ENCODE peak calls at places on chromosomes 2 and 18, in ten cellular contexts. V is brain microvascular endothelial cell, S is tibial artery, Q is adipocyte, W is left lung, J is epithelial cell of esophagus, M is hepatocyte, N is GM12865, H is AG09309, L is right lobe of liver. O is an unnamed sample.

GRCh38 chr2:65316072-65316471 is 88.4 kb downstream of the ACTR2 start:
- DNase-seq in M (no peak), S (peak), V (no peak), W (peak), J (peak), L (peak), H (no peak), N (no peak), Q (no peak), O (peak)

GRCh38 chr18:43420091-43420490 is 142.8 kb upstream of the SYT4 start:
- DNase-seq in V (no peak), S (no peak), N (no peak), L (no peak), W (no peak), J (no peak), M (no peak), H (no peak), Q (no peak), O (no peak)

GRCh38 chr18:22032392-22032961 is 136.9 kb upstream of the GATA6 start:
- DNase-seq in M (peak), Q (peak), J (peak), L (no peak), H (peak), N (peak), W (no peak), V (peak), S (no peak), O (peak)

GRCh38 chr2:25614711-25615110 is 58.7 kb downstream of the DTNB start:
- DNase-seq in M (no peak), J (no peak), Q (no peak), S (no peak), L (no peak), H (no peak), N (no peak), V (no peak), W (no peak), O (no peak)

GRCh38 chr18:80112623-80113248 is 3.7 kb downstream of the ADNP2 start:
- DNase-seq in V (no peak), H (no peak), L (no peak), W (no peak), M (no peak), N (no peak), S (no peak), J (no peak), Q (no peak), O (no peak)

GRCh38 chr2:26614205-26615128 is 26.7 kb downstream of the CIB4 start:
- DNase-seq in Q (no peak), V (no peak), L (no peak), H (no peak), J (no peak), W (no peak), M (no peak), N (no peak), S (peak), O (no peak)

GRCh38 chr2:226336283-226336682 is 463.3 kb downstream of the IRS1 start:
- DNase-seq in W (no peak), M (no peak), J (peak), S (no peak), H (no peak), V (no peak), Q (no peak), L (no peak), N (no peak), O (no peak)

GRCh38 chr2:97736608-97737330 is 23.4 kb downstream of the ZAP70 start:
- DNase-seq in W (peak), H (no peak), M (no peak), J (no peak), V (no peak), S (peak), Q (no peak), N (no peak), L (no peak), O (no peak)

GRCh38 chr18:73848656-73849055 is 299.0 kb downstream of the FBXO15 start:
- DNase-seq in S (no peak), H (peak), W (no peak), N (no peak), Q (peak), V (peak), M (no peak), J (peak), L (no peak), O (no peak)
- H3K4me3 ChIP-seq in S (no peak), H (no peak), W (no peak), N (no peak), Q (no peak), V (no peak), M (no peak), J (no peak), L (no peak), O (no peak)

GRCh38 chr2:108877506-108877905 is 90.9 kb downstream of the CCDC138 start:
- DNase-seq in N (no peak), V (no peak), J (no peak), H (no peak), Q (no peak), M (no peak), W (no peak), S (no peak), L (no peak), O (no peak)
- H3K4me3 ChIP-seq in N (no peak), V (no peak), J (no peak), H (no peak), Q (no peak), M (no peak), W (no peak), S (no peak), L (no peak), O (no peak)

DNA sequence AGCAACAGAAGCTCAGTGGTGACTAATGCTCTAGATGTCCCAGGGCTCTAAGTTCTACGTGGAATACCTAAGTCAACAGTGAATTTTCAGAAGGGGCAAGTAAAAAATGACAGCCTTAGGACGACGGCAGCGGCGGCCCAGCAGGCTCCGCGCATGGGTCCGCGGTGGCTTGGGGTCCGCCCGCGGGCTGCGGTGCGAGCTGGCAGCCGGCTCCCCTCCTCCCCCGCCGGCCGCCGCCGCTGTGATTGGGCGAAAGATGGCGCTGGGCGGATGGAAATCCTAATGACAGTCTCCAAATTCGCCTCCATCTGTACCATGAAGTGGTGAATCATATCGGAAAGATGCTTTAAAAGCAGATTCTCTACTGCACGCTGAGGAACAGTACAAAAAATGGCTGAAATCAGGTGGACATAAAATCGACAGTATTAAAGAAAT is 74.7 kb downstream of the HNRNPLL start:
- DNase-seq in M (peak), J (peak), S (no peak), L (no peak), N (peak), W (no peak), V (peak), Q (peak), H (no peak), O (peak)
- H3K4me3 ChIP-seq in M (peak), J (peak), S (peak), L (peak), N (no peak), W (peak), V (peak), Q (peak), H (peak), O (peak)

GRCh38 chr2:74379851-74380789 is at the start of gene DCTN1:
- DNase-seq in N (peak), J (peak), L (no peak), W (peak), Q (peak), V (peak), S (no peak), H (peak), M (peak), O (peak)
- H3K4me3 ChIP-seq in N (no peak), J (peak), L (no peak), W (peak), Q (peak), V (peak), S (peak), H (peak), M (no peak), O (no peak)

DNA sequence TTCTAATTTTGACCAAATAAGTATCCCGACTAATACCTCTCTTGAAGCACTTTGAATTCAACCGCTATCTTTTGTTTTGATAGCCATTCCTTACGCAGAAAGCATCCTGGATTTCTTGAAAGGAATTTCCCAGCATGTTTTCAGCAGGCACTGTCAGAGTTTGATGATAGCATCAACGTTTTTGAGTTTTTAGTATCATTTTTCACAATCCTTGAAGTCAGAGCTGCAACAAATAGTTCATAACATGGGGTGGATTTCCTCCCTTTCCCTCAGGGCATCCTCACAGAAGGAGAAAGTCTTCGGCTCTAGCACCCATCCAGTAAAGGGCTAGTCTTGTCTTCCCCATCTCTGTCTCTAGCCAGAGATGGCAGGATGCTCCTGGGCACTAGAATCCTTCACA is 46.2 kb downstream of the ANKRD44 start:
- DNase-seq in H (no peak), J (no peak), M (no peak), N (no peak), Q (peak), L (no peak), V (no peak), W (no peak), S (no peak), O (no peak)
- H3K4me3 ChIP-seq in H (no peak), J (no peak), M (no peak), N (no peak), Q (no peak), L (no peak), V (no peak), W (no peak), S (no peak), O (no peak)